ENCODE peak calls at places on chromosomes 4 and X, in four cellular contexts. X, P, S and Z are unnamed samples.

GRCh38 chr4:10529256-10529890 is 72.1 kb upstream of the ZNF518B start:
- DNase-seq in S (peak), P (peak), X (no peak), Z (peak)

GRCh38 chr4:123739806-123740205 is 343.2 kb downstream of the SPRY1 start:
- DNase-seq in S (no peak), P (no peak), X (no peak), Z (no peak)

GRCh38 chrX:143664302-143664701 is 28.4 kb upstream of the SLITRK4 start:
- DNase-seq in P (no peak), X (peak), S (no peak), Z (no peak)

GRCh38 chr4:159048166-159048886 is 54.6 kb upstream of the RAPGEF2 start:
- DNase-seq in X (peak), S (peak), P (peak), Z (peak)

GRCh38 chr4:52874948-52875347 is 12.8 kb downstream of the RASL11B start:
- DNase-seq in S (no peak), P (no peak), X (no peak), Z (no peak)

GRCh38 chr4:81852031-81852715 is 380.5 kb upstream of the RASGEF1B start:
- DNase-seq in X (no peak), P (no peak), S (no peak), Z (no peak)

GRCh38 chr4:985123-985830 is 1.6 kb upstream of the IDUA start:
- DNase-seq in P (no peak), S (no peak), X (peak), Z (no peak)

GRCh38 chrX:112279940-112280339 is 197.4 kb upstream of the TRPC5 start:
- DNase-seq in X (no peak), S (no peak), P (no peak), Z (no peak)

GRCh38 chrX:154443479-154443910 is 446 bp upstream of the FAM50A start:
- DNase-seq in S (no peak), X (peak), P (no peak), Z (peak)

GRCh38 chr4:16337936-16338335 is 111.7 kb upstream of the TAPT1 start:
- DNase-seq in P (no peak), S (peak), X (no peak), Z (peak)

GRCh38 chr4:41028392-41029076 is 185.8 kb downstream of the APBB2 start:
- DNase-seq in P (no peak), S (no peak), X (no peak), Z (no peak)

GRCh38 chr4:118723369-118723768 is 38.2 kb downstream of the METTL14 start:
- DNase-seq in P (no peak), S (no peak), X (no peak), Z (no peak)

GRCh38 chr4:6369924-6370645 is 100.4 kb downstream of the WFS1 start:
- DNase-seq in P (no peak), X (no peak), S (no peak), Z (no peak)

GRCh38 chr4:77092832-77093800 is 17.3 kb upstream of the CCNI start:
- DNase-seq in P (no peak), S (peak), X (peak), Z (no peak)

GRCh38 chr4:12179264-12179616 is 750.5 kb upstream of the HS3ST1 start:
- DNase-seq in S (no peak), X (no peak), P (no peak), Z (no peak)